ENCODE peak calls at places on chromosomes 3 and 15, in ten cellular contexts. Y, A, P, X, J, G, Z, F, L and N are unnamed samples.
A peak's percentile ranks its signal among the peaks of the same experiment; 100 is the strongest.

GRCh38 chr3:126730376-126730775 is 26.3 kb downstream of the CHCHD6 start:
- DNase-seq in Y (no peak), P (no peak), L (no peak), F (no peak), Z (no peak), A (no peak), X (no peak), G (no peak), J (no peak), N (no peak)

GRCh38 chr15:62824111-62824737 is 218.3 kb upstream of the TPM1 start:
- DNase-seq in J (peak; percentile 60), Z (no peak), L (no peak), P (peak; percentile 63), X (no peak), F (no peak), Y (no peak), G (no peak), A (no peak), N (peak; percentile 51)

GRCh38 chr3:190382082-190382481 is 5.9 kb upstream of the CLDN16 start:
- DNase-seq in A (no peak), P (peak; percentile 98), J (peak; percentile 11), F (no peak), L (no peak), Y (no peak), Z (no peak), X (no peak), G (no peak), N (peak; percentile 95)

GRCh38 chr3:29696311-29696710 is 415.4 kb downstream of the RBMS3 start:
- DNase-seq in G (no peak), X (no peak), L (no peak), J (peak; percentile 36), Y (no peak), F (no peak), Z (no peak), A (no peak), P (no peak), N (no peak)

GRCh38 chr3:63940389-63940757 is 28.2 kb upstream of the SCAANT1 start:
- DNase-seq in X (no peak), J (peak; percentile 71), Y (no peak), A (no peak), G (no peak), P (peak; percentile 88), F (no peak), Z (no peak), L (no peak), N (peak; percentile 74)

GRCh38 chr3:66472313-66473134 is 28.3 kb downstream of the LRIG1 start:
- DNase-seq in Z (no peak), G (no peak), Y (no peak), X (no peak), A (no peak), L (no peak), P (peak; percentile 80), F (no peak), J (peak; percentile 53), N (peak; percentile 90)

GRCh38 chr3:98952404-98952803 is 50.9 kb upstream of the DCBLD2 start:
- DNase-seq in Z (no peak), X (no peak), Y (no peak), J (no peak), F (no peak), A (no peak), G (no peak), L (no peak), P (no peak), N (no peak)

GRCh38 chr15:97867870-97868269 is 92.6 kb upstream of the ARRDC4 start:
- DNase-seq in L (no peak), G (no peak), P (no peak), J (no peak), Y (no peak), F (no peak), Z (no peak), X (no peak), A (no peak), N (no peak)

GRCh38 chr15:101502572-101503295 is 13.2 kb upstream of the PCSK6 start:
- DNase-seq in X (no peak), F (no peak), A (no peak), Z (no peak), J (no peak), P (no peak), L (no peak), G (no peak), Y (peak; percentile 28), N (no peak)

GRCh38 chr3:127217594-127218456 is 24.9 kb downstream of the PRR23E start:
- DNase-seq in A (no peak), Y (no peak), Z (peak; percentile 72), X (no peak), F (no peak), L (no peak), P (peak; percentile 65), J (peak; percentile 3), G (no peak), N (peak; percentile 32)

GRCh38 chr3:171840484-171840830 is 2.7 kb upstream of the TMEM212 start:
- DNase-seq in J (no peak), A (no peak), X (no peak), F (no peak), P (no peak), G (no peak), Z (no peak), Y (no peak), L (no peak), N (no peak)

GRCh38 chr3:171840831-171841619 is 2.1 kb upstream of the TMEM212 start:
- DNase-seq in Z (no peak), L (no peak), X (no peak), F (no peak), G (no peak), J (no peak), P (no peak), Y (no peak), A (no peak), N (no peak)

GRCh38 chr3:171839270-171839669 is 3.9 kb upstream of the TMEM212 start:
- DNase-seq in G (no peak), Y (no peak), A (no peak), L (no peak), J (no peak), F (no peak), P (no peak), Z (no peak), X (no peak), N (no peak)

GRCh38 chr3:171842864-171843511 is at the start of gene TMEM212:
- DNase-seq in F (no peak), P (peak; percentile 54), Y (no peak), X (no peak), A (peak; percentile 53), G (no peak), L (no peak), J (peak; percentile 80), Z (no peak), N (no peak)

DNA sequence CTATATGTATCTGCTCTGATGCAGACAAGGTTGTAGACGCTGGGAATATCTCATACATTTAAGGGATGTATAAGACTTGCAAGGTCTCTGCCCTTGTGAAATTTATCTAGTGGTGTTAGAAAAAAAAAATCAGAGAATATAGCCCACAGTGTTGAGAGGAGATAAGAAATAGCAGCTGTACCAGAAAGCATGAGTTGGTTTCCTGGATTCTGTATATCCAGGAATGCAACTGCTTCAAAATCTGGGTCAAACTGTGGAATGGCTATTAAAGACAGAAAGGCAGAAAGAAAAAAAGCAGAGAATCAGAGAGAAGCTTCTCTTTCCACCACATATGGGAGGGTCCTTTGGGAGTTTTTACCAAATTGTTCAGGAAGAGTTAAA is 1.5 kb upstream of the TMEM212 start:
- DNase-seq in F (no peak), J (peak; percentile 89), X (no peak), A (no peak), Y (no peak), Z (no peak), P (no peak), G (no peak), L (no peak), N (no peak)
- H3K4me1 ChIP-seq in F (peaks cover 2% of the 10 kb centered on the region), J (peaks cover 39% of the 10 kb centered on the region), X (peaks cover 2% of the 10 kb centered on the region), A (no peaks in the 10 kb centered on the region), Y (peaks cover 14% of the 10 kb centered on the region), Z (peaks cover 19% of the 10 kb centered on the region), P (peaks cover 7% of the 10 kb centered on the region), G (peaks cover 29% of the 10 kb centered on the region), L (no peaks in the 10 kb centered on the region), N (no peaks in the 10 kb centered on the region)

DNA sequence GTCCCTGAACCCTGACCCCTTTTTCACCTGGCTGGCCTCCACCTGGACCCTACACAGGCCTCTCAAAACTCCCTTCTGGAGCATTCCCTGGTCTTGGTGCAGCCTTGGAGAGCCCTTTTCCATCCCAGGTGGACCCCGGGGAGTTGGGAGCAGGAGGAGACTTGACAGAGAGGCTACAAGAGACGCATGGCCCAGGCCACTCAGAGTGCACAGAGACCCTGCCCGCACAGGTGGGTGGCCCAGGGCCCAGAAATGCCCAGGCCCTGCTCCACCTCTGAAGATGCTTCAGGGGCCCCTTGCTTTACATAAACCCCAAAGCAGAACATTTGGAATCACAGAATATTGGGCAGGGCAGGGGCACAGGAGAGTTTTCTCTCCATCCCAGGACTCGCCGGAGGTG is 34.4 kb downstream of the CYP11A1 start:
- DNase-seq in G (no peak), J (no peak), L (no peak), P (no peak), X (no peak), Z (no peak), A (no peak), Y (no peak), F (no peak), N (no peak)
- H3K27ac ChIP-seq in G (no peak overlapping the region), J (no peak overlapping the region), L (no peak overlapping the region), P (no peak overlapping the region), X (no peak overlapping the region), Z (no peak overlapping the region), A (no peak overlapping the region), Y (no peak overlapping the region), F (no peak overlapping the region), N (no peak overlapping the region)

GRCh38 chr15:65355983-65356353 is 21.8 kb downstream of the IGDCC3 start:
- DNase-seq in J (no peak), X (no peak), L (no peak), P (no peak), G (no peak), Z (no peak), Y (no peak), F (no peak), A (no peak), N (no peak)
- H3K27me3 ChIP-seq in J (peaks cover 2% of the 10 kb centered on the region), X (peaks cover 5% of the 10 kb centered on the region), L (peaks cover 49% of the 10 kb centered on the region), P (peaks cover 20% of the 10 kb centered on the region), G (no peaks in the 10 kb centered on the region), Z (no peaks in the 10 kb centered on the region), Y (no peaks in the 10 kb centered on the region), F (no peaks in the 10 kb centered on the region), A (no peaks in the 10 kb centered on the region), N (peaks cover 80% of the 10 kb centered on the region)

GRCh38 chr3:155554777-155555445 is 190.0 kb downstream of the PLCH1 start:
- DNase-seq in P (peak; percentile 65), Y (no peak), X (no peak), G (peak; percentile 35), F (no peak), Z (no peak), J (no peak), A (peak; percentile 50), L (no peak), N (no peak)

GRCh38 chr3:155556531-155556930 is 188.3 kb downstream of the PLCH1 start:
- DNase-seq in J (no peak), F (no peak), A (no peak), G (no peak), L (no peak), X (no peak), P (no peak), Z (no peak), Y (no peak), N (no peak)

GRCh38 chr3:155555479-155556065 is 189.3 kb downstream of the PLCH1 start:
- DNase-seq in Z (no peak), L (no peak), J (no peak), A (no peak), G (no peak), F (no peak), P (no peak), X (no peak), Y (no peak), N (no peak)

GRCh38 chr3:155560594-155560993 is 184.3 kb downstream of the PLCH1 start:
- DNase-seq in A (peak; percentile 93), F (no peak), J (no peak), Y (no peak), P (peak; percentile 18), Z (no peak), L (no peak), G (no peak), X (no peak), N (peak; percentile 60)

GRCh38 chr3:155560135-155560534 is 184.7 kb downstream of the PLCH1 start:
- DNase-seq in G (no peak), Y (no peak), X (no peak), J (no peak), Z (no peak), A (peak; percentile 37), P (no peak), L (no peak), F (no peak), N (no peak)
- H3K4me1 ChIP-seq in G (peaks cover 13% of the 10 kb centered on the region), Y (no peaks in the 10 kb centered on the region), X (no peaks in the 10 kb centered on the region), J (peaks cover 9% of the 10 kb centered on the region), Z (no peaks in the 10 kb centered on the region), A (peaks cover 2% of the 10 kb centered on the region), P (peaks cover 12% of the 10 kb centered on the region), L (no peaks in the 10 kb centered on the region), F (no peaks in the 10 kb centered on the region), N (no peaks in the 10 kb centered on the region)